ENCODE peak calls at places on chromosomes 5 and 9, in four cellular contexts. O is astrocyte of the spinal cord, K is AML-193, F is cardiac fibroblast. R is an unnamed sample.
A peak's percentile ranks its signal among the peaks of the same experiment; 100 is the strongest.

GRCh38 chr9:3525088-3525835 is 539 bp downstream of the RFX3 start:
- DNase-seq in O (no peak), K (no peak), F (peak; percentile 14), R (no peak)

GRCh38 chr5:122880749-122881148 is 35.3 kb downstream of the SNX24 start:
- DNase-seq in O (no peak), K (no peak), F (no peak), R (no peak)

GRCh38 chr9:96513622-96514021 is 63.7 kb downstream of the HABP4 start:
- DNase-seq in O (peak; percentile 60), K (no peak), F (no peak), R (peak; percentile 77)

GRCh38 chr5:132714456-132715307 is 22.7 kb downstream of the KIF3A start:
- DNase-seq in O (peak; percentile 16), K (peak; percentile 37), F (peak; percentile 30), R (no peak)

GRCh38 chr5:171579162-171579561 is 159.7 kb downstream of the FGF18 start:
- DNase-seq in O (no peak), K (no peak), F (no peak), R (no peak)

GRCh38 chr9:128946945-128947422 is 419 bp downstream of the DOLK start:
- DNase-seq in O (peak; percentile 35), K (no peak), F (peak; percentile 31), R (peak; percentile 47)

GRCh38 chr9:33524431-33524947 is 438 bp downstream of the ANKRD18B start:
- DNase-seq in O (no peak), K (no peak), F (no peak), R (no peak)

GRCh38 chr5:124725040-124725434 is 21.4 kb downstream of the ZNF608 start:
- DNase-seq in O (no peak), K (no peak), F (no peak), R (no peak)

GRCh38 chr5:84228266-84228665 is 156.4 kb downstream of the EDIL3 start:
- DNase-seq in O (no peak), K (no peak), F (peak; percentile 12), R (peak; percentile 22)